ENCODE peak calls at places on chromosomes 6 and 20, in ten cellular contexts. N is stomach, L is HCT116, P is transverse colon, I is GM12878, H is suprapubic skin, W is Panc1, R is prostate gland, A is breast epithelium, O is sigmoid colon. G is an unnamed sample.

GRCh38 chr6:149934249-149935156 is 7.3 kb upstream of the ULBP2 start:
- DNase-seq in N (peak; percentile 73), L (peak; percentile 76), P (peak; percentile 75), I (peak; percentile 34), H (no peak), W (peak; percentile 61), R (peak; percentile 69), A (no peak), O (no peak), G (peak; percentile 59)

GRCh38 chr6:158149641-158150040 is 18.4 kb downstream of the SERAC1 start:
- DNase-seq in N (no peak), L (no peak), P (no peak), I (no peak), H (no peak), W (no peak), R (no peak), A (no peak), O (no peak), G (no peak)

GRCh38 chr20:4512891-4513550 is 208.7 kb upstream of the PRND start:
- DNase-seq in N (no peak), L (peak; percentile 91), P (no peak), I (no peak), H (no peak), W (peak; percentile 85), R (no peak), A (no peak), O (no peak), G (no peak)

GRCh38 chr6:36769161-36769675 is 70.0 kb downstream of the CPNE5 start:
- DNase-seq in N (no peak), L (no peak), P (no peak), I (no peak), H (no peak), W (no peak), R (no peak), A (no peak), O (no peak), G (no peak)

GRCh38 chr6:105014448-105014847 is 57.5 kb downstream of the LIN28B start:
- DNase-seq in N (no peak), L (no peak), P (no peak), I (no peak), H (no peak), W (no peak), R (no peak), A (no peak), O (no peak), G (no peak)

GRCh38 chr6:42963855-42964605 is 3.5 kb downstream of the GNMT start:
- DNase-seq in N (no peak), L (no peak), P (peak; percentile 27), I (no peak), H (no peak), W (no peak), R (no peak), A (no peak), O (no peak), G (peak; percentile 51)

GRCh38 chr6:56637640-56638039 is 5.0 kb downstream of the DST start:
- DNase-seq in N (no peak), L (peak; percentile 49), P (no peak), I (peak; percentile 7), H (no peak), W (peak; percentile 75), R (peak; percentile 37), A (no peak), O (no peak), G (no peak)

GRCh38 chr20:3119044-3119443 is 34.5 kb upstream of the AVP start:
- DNase-seq in N (no peak), L (no peak), P (no peak), I (no peak), H (no peak), W (no peak), R (no peak), A (no peak), O (no peak), G (no peak)

GRCh38 chr6:9103876-9104521 is 668.7 kb upstream of the SLC35B3 start:
- DNase-seq in N (no peak), L (no peak), P (no peak), I (no peak), H (peak; percentile 63), W (no peak), R (no peak), A (no peak), O (no peak), G (no peak)

GRCh38 chr6:114170372-114170771 is 172.5 kb downstream of the HS3ST5 start:
- DNase-seq in N (no peak), L (no peak), P (no peak), I (no peak), H (no peak), W (no peak), R (no peak), A (no peak), O (no peak), G (no peak)

GRCh38 chr20:38203337-38204003 is 38.4 kb upstream of the TGM2 start:
- DNase-seq in N (no peak), L (no peak), P (no peak), I (no peak), H (no peak), W (no peak), R (no peak), A (no peak), O (peak; percentile 29), G (no peak)

GRCh38 chr6:157779705-157780604 is 43.1 kb upstream of the SNX9 start:
- DNase-seq in N (no peak), L (no peak), P (no peak), I (no peak), H (no peak), W (no peak), R (no peak), A (no peak), O (no peak), G (no peak)

GRCh38 chr20:61330441-61330840 is 78.4 kb downstream of the CDH4 start:
- DNase-seq in N (no peak), L (no peak), P (no peak), I (no peak), H (no peak), W (no peak), R (no peak), A (no peak), O (no peak), G (no peak)

GRCh38 chr6:135811644-135812043 is 39.9 kb upstream of the PDE7B start:
- DNase-seq in N (no peak), L (no peak), P (no peak), I (no peak), H (no peak), W (no peak), R (no peak), A (no peak), O (no peak), G (no peak)

GRCh38 chr6:23981923-23982322 is 144.1 kb upstream of the NRSN1 start:
- DNase-seq in N (no peak), L (no peak), P (no peak), I (no peak), H (no peak), W (no peak), R (no peak), A (no peak), O (no peak), G (no peak)

GRCh38 chr6:158645064-158646022 is 800 bp upstream of the DYNLT1 start:
- DNase-seq in N (peak; percentile 14), L (no peak), P (no peak), I (no peak), H (peak; percentile 18), W (no peak), R (no peak), A (no peak), O (peak; percentile 12), G (no peak)

GRCh38 chr6:54617730-54618129 is 228.8 kb upstream of the FAM83B start:
- DNase-seq in N (no peak), L (no peak), P (no peak), I (no peak), H (no peak), W (no peak), R (no peak), A (no peak), O (no peak), G (no peak)

GRCh38 chr20:50020283-50020682 is 37.5 kb downstream of the SNAI1 start:
- DNase-seq in N (no peak), L (no peak), P (no peak), I (no peak), H (no peak), W (no peak), R (no peak), A (no peak), O (no peak), G (no peak)
- TF ChIP-seq POLR2AphosphoS5 in N (no peak), L (no peak), P (no peak), I (no peak), H (no peak), W (no peak), R (no peak), A (no peak), O (no peak), G (no peak)

GRCh38 chr6:21522773-21523490 is 70.6 kb upstream of the SOX4 start:
- DNase-seq in N (no peak), L (no peak), P (no peak), I (no peak), H (no peak), W (no peak), R (no peak), A (no peak), O (no peak), G (no peak)
- TF ChIP-seq CTCF in N (no peak), L (peak; percentile 51), P (no peak), I (no peak), H (no peak), W (peak; percentile 41), R (no peak), A (no peak), O (no peak), G (no peak)

DNA sequence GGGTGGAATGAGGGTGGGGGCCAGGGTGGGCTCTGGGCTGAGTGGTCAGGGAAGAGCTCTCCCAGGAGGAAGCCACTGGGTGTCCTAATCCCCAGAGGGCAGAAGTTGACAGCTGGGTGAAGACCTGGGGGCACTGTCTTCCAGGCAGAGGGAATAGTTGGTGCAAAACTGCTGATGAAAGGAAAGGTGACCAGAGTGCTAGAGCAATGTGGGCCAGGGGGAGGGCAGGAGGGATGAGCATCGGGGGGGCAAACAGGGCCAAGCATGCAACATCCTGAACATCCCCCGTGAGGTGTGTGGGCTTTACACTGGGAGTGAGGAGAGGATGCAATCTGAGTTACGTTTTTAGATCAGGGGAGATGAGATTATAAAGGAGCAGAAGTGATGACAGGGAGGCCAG is 97.8 kb downstream of the NOL4L start:
- DNase-seq in N (no peak), L (no peak), P (no peak), I (no peak), H (peak; percentile 28), W (no peak), R (no peak), A (no peak), O (peak; percentile 40), G (no peak)
- H3K27ac ChIP-seq in N (no peak overlapping the region), L (no peak overlapping the region), P (no peak overlapping the region), I (no peak overlapping the region), H (no peak overlapping the region), W (no peak overlapping the region), R (no peak overlapping the region), A (no peak overlapping the region), O (no peak overlapping the region), G (no peak overlapping the region)

DNA sequence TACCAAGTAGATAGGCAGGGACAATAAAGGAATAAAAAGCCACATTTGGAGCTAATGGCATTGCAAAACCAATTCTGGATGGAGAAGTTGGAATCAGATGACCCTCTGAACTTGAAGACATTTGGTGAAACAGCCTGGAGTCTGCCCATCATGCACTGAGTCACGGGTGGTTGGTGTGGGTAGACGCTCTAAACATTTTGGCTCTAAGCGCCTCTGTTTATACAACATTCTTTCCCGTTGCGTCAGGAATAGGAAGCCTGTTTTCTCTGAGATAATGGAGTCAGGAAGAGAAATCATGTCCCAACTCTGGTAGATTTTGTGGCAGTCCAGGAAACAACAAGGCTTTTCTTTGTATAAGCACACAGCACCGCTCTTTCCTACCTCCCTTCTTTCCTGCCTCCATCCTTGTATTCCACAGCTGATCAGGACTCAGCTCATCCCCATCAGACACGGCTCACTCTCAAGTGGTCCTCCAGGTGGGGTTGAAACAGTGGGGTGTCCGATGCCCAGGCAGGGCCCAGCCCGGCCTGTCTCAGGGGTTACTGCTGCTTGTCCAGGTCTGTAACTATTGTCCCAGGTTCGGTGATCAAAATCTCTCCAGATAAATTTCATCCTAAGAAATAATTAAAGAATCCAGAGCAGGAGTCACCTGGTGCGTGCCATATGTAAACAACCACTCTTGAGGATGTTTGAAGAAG is 12.1 kb upstream of the RAMACL start:
- DNase-seq in N (no peak), L (no peak), P (no peak), I (no peak), H (no peak), W (no peak), R (no peak), A (no peak), O (peak; percentile 84), G (no peak)
- TF ChIP-seq POLR2AphosphoS5 in N (peak; percentile 62), L (no peak), P (peak; percentile 62), I (no peak), H (peak; percentile 32), W (no peak), R (peak; percentile 10), A (no peak), O (peak; percentile 7), G (no peak)